ENCODE peak calls at places on chromosomes 12 and 14, in eight cellular contexts. U is endothelial cell of umbilical vein, G is HCT116, T is HepG2, A is GM23338, S is H1, D is K562, Y is GM12878. R is an unnamed sample.
A peak's percentile ranks its signal among the peaks of the same experiment; 100 is the strongest.

GRCh38 chr12:101051901-101052550 is 158.0 kb downstream of the SLC5A8 start:
- DNase-seq in U (peak; percentile 82), G (peak; percentile 88), T (peak; percentile 88), A (no peak), S (no peak), D (no peak), Y (no peak), R (peak; percentile 5)

GRCh38 chr12:132367401-132367851 is 38.0 kb upstream of the GALNT9 start:
- DNase-seq in U (no peak), G (no peak), T (no peak), A (no peak), S (no peak), D (no peak), Y (no peak), R (no peak)

GRCh38 chr12:92185052-92185451 is 39.4 kb upstream of the BTG1 start:
- DNase-seq in U (no peak), G (no peak), T (no peak), A (no peak), S (no peak), D (no peak), Y (peak; percentile 80), R (no peak)

GRCh38 chr14:35335388-35336092 is 43.4 kb downstream of the PSMA6 start:
- DNase-seq in U (peak; percentile 29), G (no peak), T (peak; percentile 86), A (no peak), S (no peak), D (no peak), Y (no peak), R (peak; percentile 36)

GRCh38 chr14:90508536-90509254 is 111.9 kb downstream of the CALM1 start:
- DNase-seq in U (no peak), G (no peak), T (no peak), A (no peak), S (no peak), D (no peak), Y (no peak), R (no peak)

GRCh38 chr12:26630546-26631027 is 202.4 kb downstream of the ITPR2 start:
- DNase-seq in U (peak; percentile 90), G (no peak), T (peak; percentile 72), A (no peak), S (no peak), D (no peak), Y (no peak), R (no peak)

GRCh38 chr14:56216631-56217379 is 98.6 kb downstream of the PELI2 start:
- DNase-seq in U (peak; percentile 50), G (no peak), T (no peak), A (no peak), S (no peak), D (peak; percentile 24), Y (no peak), R (no peak)

GRCh38 chr12:103657331-103657730 is 70.3 kb downstream of the STAB2 start:
- DNase-seq in U (peak; percentile 26), G (no peak), T (no peak), A (no peak), S (no peak), D (no peak), Y (no peak), R (no peak)

GRCh38 chr12:31021181-31021580 is 52.5 kb upstream of the DDX11 start:
- DNase-seq in U (no peak), G (no peak), T (no peak), A (no peak), S (no peak), D (no peak), Y (no peak), R (no peak)

GRCh38 chr14:105858676-105859025 is 332.3 kb downstream of the TMEM121 start:
- DNase-seq in U (no peak), G (no peak), T (no peak), A (no peak), S (no peak), D (no peak), Y (no peak), R (no peak)

GRCh38 chr14:51650721-51651387 is 856 bp upstream of the FRMD6 start:
- DNase-seq in U (peak; percentile 29), G (no peak), T (no peak), A (peak; percentile 47), S (no peak), D (peak; percentile 4), Y (no peak), R (peak; percentile 36)

GRCh38 chr12:102811125-102811737 is 105.8 kb downstream of the PAH start:
- DNase-seq in U (peak; percentile 3), G (peak; percentile 12), T (peak; percentile 18), A (peak; percentile 82), S (no peak), D (peak; percentile 43), Y (no peak), R (peak; percentile 17)

GRCh38 chr12:7472060-7472459 is 28.1 kb upstream of the CD163L1 start:
- DNase-seq in U (no peak), G (no peak), T (no peak), A (no peak), S (no peak), D (no peak), Y (no peak), R (no peak)

GRCh38 chr14:52873694-52874093 is 77.2 kb downstream of the FERMT2 start:
- DNase-seq in U (no peak), G (no peak), T (no peak), A (no peak), S (no peak), D (no peak), Y (no peak), R (no peak)

GRCh38 chr14:74299061-74299545 is 3.6 kb downstream of the ABCD4 start:
- DNase-seq in U (peak; percentile 73), G (peak; percentile 22), T (no peak), A (no peak), S (no peak), D (no peak), Y (no peak), R (no peak)

GRCh38 chr14:74302634-74303569 is at the start of gene ABCD4:
- DNase-seq in U (peak; percentile 92), G (peak; percentile 89), T (peak; percentile 93), A (peak; percentile 99), S (peak; percentile 90), D (peak; percentile 86), Y (peak; percentile 59), R (peak; percentile 94)

GRCh38 chr14:74301594-74302159 is 1.1 kb downstream of the ABCD4 start:
- DNase-seq in U (no peak), G (no peak), T (no peak), A (no peak), S (no peak), D (no peak), Y (no peak), R (no peak)

GRCh38 chr14:74302160-74302628 is 540 bp downstream of the ABCD4 start:
- DNase-seq in U (peak; percentile 72), G (no peak), T (peak; percentile 58), A (peak; percentile 64), S (no peak), D (peak; percentile 39), Y (peak; percentile 25), R (peak; percentile 67)
- H3K79me2 ChIP-seq in U (peaks cover 34% of the 10 kb centered on the region), G (peaks cover 41% of the 10 kb centered on the region), T (peaks cover 43% of the 10 kb centered on the region), A (peaks cover 45% of the 10 kb centered on the region), S (peaks cover 7% of the 10 kb centered on the region), D (peaks cover 19% of the 10 kb centered on the region), Y (peaks cover 17% of the 10 kb centered on the region), R (peaks cover 39% of the 10 kb centered on the region)

GRCh38 chr12:57881035-57881973 is 34.8 kb upstream of the CTDSP2 start:
- DNase-seq in U (no peak), G (peak; percentile 19), T (no peak), A (no peak), S (no peak), D (no peak), Y (no peak), R (no peak)
- TF ChIP-seq POLR2AphosphoS5 in U (no peak), G (no peak), T (no peak), A (no peak), S (no peak), D (no peak), Y (no peak), R (no peak)

DNA sequence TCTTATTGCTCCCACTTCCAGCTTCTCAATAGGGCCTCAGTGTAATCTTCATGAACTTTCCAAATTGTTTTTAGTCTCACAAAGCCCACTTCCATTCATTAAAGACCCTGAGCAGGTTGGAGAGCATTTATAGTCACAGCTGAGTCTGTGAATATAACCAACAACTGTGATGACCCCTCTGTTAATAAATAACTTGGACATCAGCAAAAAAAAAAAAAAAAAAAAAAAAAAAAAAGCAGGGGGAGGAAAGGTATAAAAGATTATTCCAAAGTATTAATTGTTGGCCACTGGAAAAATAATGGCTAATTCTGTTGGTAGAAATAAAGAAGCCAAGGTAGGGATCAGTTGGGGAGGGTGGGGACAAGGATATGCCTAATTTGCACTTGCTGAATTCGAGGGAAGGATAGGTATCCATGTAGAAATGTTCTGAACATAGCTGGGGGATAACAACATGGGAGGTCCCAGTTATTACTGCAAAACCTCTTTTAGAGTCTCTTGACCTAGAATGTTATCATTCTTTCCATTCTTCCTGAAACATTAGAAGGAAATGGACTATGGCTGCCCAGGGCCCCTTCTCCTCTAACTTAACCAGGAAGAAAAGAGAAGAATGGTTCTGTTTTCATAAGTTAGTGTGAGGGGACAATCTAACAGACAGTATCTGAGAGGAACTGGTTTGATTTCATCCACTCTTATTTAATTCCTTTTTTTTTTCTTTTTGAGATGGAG is 56.5 kb downstream of the SAMD4A start:
- DNase-seq in U (peak; percentile 86), G (no peak), T (no peak), A (no peak), S (no peak), D (no peak), Y (no peak), R (no peak)
- H3K4me1 ChIP-seq in U (peaks cover 69% of the 10 kb centered on the region), G (no peaks in the 10 kb centered on the region), T (peaks cover 61% of the 10 kb centered on the region), A (peaks cover 32% of the 10 kb centered on the region), S (no peaks in the 10 kb centered on the region), D (peaks cover 3% of the 10 kb centered on the region), Y (peaks cover 24% of the 10 kb centered on the region), R (peaks cover 33% of the 10 kb centered on the region)

GRCh38 chr12:79837575-79837974 is 97.3 kb downstream of the PPP1R12A start:
- DNase-seq in U (no peak), G (no peak), T (no peak), A (no peak), S (no peak), D (no peak), Y (no peak), R (no peak)

GRCh38 chr12:79834712-79835376 is 100.1 kb downstream of the PPP1R12A start:
- DNase-seq in U (no peak), G (no peak), T (no peak), A (no peak), S (no peak), D (no peak), Y (no peak), R (no peak)

GRCh38 chr12:79830425-79830824 is 104.5 kb downstream of the PPP1R12A start:
- DNase-seq in U (no peak), G (no peak), T (no peak), A (no peak), S (no peak), D (no peak), Y (no peak), R (no peak)

GRCh38 chr12:79838359-79838758 is 96.5 kb downstream of the PPP1R12A start:
- DNase-seq in U (no peak), G (no peak), T (no peak), A (no peak), S (no peak), D (no peak), Y (no peak), R (no peak)

DNA sequence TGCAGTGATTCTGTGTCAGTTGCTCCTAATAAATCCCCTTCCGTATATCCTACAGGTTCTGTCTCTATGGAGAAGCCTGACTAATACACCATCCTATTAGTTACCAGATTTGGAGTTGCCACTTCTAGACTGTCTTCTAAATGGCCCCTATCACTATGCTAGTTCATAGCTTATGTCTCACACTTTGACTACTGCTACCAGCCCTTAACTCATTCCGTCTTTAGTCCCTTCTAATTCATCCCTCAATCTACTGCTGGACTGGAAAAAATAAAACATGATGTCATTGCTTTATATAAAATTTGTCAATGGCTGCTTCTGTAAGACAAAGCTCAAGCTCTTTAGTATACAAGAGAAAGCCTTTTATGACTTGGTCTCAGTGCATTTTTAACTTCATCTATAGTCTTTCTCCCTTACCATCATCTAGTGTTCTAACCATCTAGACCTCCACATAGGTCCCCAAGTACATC is 99.5 kb downstream of the PPP1R12A start:
- DNase-seq in U (no peak), G (no peak), T (no peak), A (no peak), S (no peak), D (no peak), Y (no peak), R (no peak)
- H3K79me2 ChIP-seq in U (peaks cover 52% of the 10 kb centered on the region), G (peaks cover 4% of the 10 kb centered on the region), T (no peaks in the 10 kb centered on the region), A (peaks cover 24% of the 10 kb centered on the region), S (no peaks in the 10 kb centered on the region), D (peaks cover 56% of the 10 kb centered on the region), Y (peaks cover 5% of the 10 kb centered on the region), R (peaks cover 100% of the 10 kb centered on the region)